ENCODE peak calls at places on chromosomes 6 and 20, in six cellular contexts. S, T, V, F, C and J are unnamed samples.

GRCh38 chr20:37575884-37576283 is 48.2 kb upstream of the BLCAP start:
- DNase-seq in S (peak; percentile 37), T (no peak), V (no peak), F (no peak), C (no peak), J (peak; percentile 63)

GRCh38 chr6:133179483-133179882 is 61.7 kb upstream of the EYA4 start:
- DNase-seq in S (no peak), T (no peak), V (no peak), F (no peak), C (no peak), J (no peak)

GRCh38 chr6:20365456-20365855 is 36.2 kb upstream of the E2F3 start:
- DNase-seq in S (no peak), T (no peak), V (no peak), F (no peak), C (no peak), J (no peak)

GRCh38 chr20:36957875-36958667 is 6.6 kb upstream of the SAMHD1 start:
- DNase-seq in S (no peak), T (no peak), V (no peak), F (no peak), C (no peak), J (no peak)

GRCh38 chr20:34022154-34022842 is 28.6 kb downstream of the RALY start:
- DNase-seq in S (no peak), T (no peak), V (no peak), F (no peak), C (no peak), J (no peak)

GRCh38 chr20:1934162-1934561 is 39.0 kb downstream of the SIRPA start:
- DNase-seq in S (no peak), T (no peak), V (no peak), F (no peak), C (no peak), J (no peak)

GRCh38 chr6:10030942-10031537 is 383.8 kb downstream of the TFAP2A start:
- DNase-seq in S (no peak), T (no peak), V (peak; percentile 20), F (no peak), C (no peak), J (no peak)

GRCh38 chr6:72078096-72078495 is 191.7 kb downstream of the RIMS1 start:
- DNase-seq in S (no peak), T (no peak), V (no peak), F (no peak), C (no peak), J (no peak)

GRCh38 chr6:18488526-18489270 is 101.5 kb downstream of the RNF144B start:
- DNase-seq in S (no peak), T (no peak), V (no peak), F (no peak), C (no peak), J (no peak)

DNA sequence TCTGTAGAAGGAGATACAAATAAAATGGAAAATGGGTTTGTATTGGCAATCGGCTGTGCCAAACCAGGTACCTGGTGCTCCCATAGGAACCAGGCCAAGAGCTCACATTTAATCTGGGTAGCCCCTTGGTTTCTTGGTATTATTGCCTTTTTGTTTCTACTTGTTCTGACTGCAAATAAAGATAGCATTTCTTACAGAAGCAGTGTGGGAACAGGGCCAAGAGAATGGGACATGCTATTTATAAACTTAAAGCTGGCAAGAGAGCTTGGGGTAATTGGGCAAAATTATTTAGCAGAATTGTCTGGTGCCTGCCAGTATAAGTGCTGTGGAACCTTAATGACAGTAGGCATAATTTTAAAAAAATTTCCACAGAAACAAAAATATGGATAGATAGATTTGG is 113.5 kb upstream of the GLP1R start:
- DNase-seq in S (no peak), T (peak; percentile 27), V (no peak), F (no peak), C (no peak), J (no peak)
- H3K4me1 ChIP-seq in S (no peaks in the 10 kb centered on the region), T (no peaks in the 10 kb centered on the region), V (no peaks in the 10 kb centered on the region), F (no peaks in the 10 kb centered on the region), C (no peaks in the 10 kb centered on the region), J (no peaks in the 10 kb centered on the region)

DNA sequence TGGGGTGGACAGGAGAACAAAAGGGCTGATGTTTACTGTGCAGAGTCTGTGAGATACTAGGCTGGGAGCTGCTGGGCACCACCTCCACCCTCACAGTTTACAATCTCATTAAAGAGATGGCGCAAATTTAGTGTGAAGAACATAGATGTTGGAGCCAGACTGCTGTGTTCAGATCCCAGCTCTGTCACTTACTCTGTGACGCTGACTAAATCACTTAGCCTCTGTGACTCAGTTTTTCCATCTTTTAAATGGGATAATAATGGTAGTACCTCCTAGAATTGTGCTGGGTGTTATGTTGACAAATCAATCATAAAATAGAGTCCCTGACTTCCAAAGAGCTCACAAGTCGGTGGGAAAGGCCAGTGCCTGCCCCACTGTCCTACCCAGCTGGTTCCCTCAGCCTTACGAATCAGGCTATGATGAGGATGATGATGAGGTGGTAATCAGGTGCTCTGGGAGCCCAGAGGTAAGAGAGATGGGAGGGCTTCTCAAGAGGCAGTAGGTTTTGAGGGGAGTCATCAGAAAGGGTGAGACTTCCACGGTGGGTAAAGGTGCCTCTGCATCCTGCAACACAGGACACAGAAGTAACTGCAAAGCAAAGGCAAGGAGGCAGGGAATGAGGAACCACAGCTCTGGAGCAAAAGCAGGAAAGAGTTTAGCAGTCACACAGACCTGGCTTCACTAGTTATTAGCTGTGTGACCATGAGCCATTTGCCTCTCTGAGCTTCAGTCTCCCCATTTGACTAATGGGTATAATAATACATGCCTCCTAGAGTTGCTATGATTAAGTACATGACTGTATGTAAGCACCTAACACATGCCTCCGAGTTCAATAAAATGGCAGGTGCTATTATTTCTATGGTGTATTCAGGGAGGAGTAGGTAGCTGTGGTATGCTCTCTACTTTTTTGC is 8.9 kb downstream of the FYN start:
- DNase-seq in S (no peak), T (no peak), V (no peak), F (no peak), C (no peak), J (no peak)
- H3K4me1 ChIP-seq in S (peaks cover 3% of the 10 kb centered on the region), T (peaks cover 5% of the 10 kb centered on the region), V (peaks cover 9% of the 10 kb centered on the region), F (no peaks in the 10 kb centered on the region), C (no peaks in the 10 kb centered on the region), J (peaks cover 15% of the 10 kb centered on the region)

GRCh38 chr6:100488231-100488630 is 23.5 kb upstream of the SIM1 start:
- DNase-seq in S (no peak), T (no peak), V (no peak), F (no peak), C (no peak), J (no peak)
- H3K4me1 ChIP-seq in S (no peaks in the 10 kb centered on the region), T (no peaks in the 10 kb centered on the region), V (no peaks in the 10 kb centered on the region), F (no peaks in the 10 kb centered on the region), C (no peaks in the 10 kb centered on the region), J (no peaks in the 10 kb centered on the region)

GRCh38 chr20:25038591-25039015 is 19.3 kb downstream of the ACSS1 start:
- DNase-seq in S (no peak), T (no peak), V (no peak), F (no peak), C (no peak), J (no peak)

GRCh38 chr20:25041813-25042530 is 16.0 kb downstream of the ACSS1 start:
- DNase-seq in S (no peak), T (no peak), V (no peak), F (peak; percentile 39), C (no peak), J (no peak)

GRCh38 chr20:25038103-25038410 is 19.9 kb downstream of the ACSS1 start:
- DNase-seq in S (no peak), T (no peak), V (no peak), F (no peak), C (no peak), J (no peak)

GRCh38 chr20:25039697-25040437 is 18.1 kb downstream of the ACSS1 start:
- DNase-seq in S (peak; percentile 90), T (peak; percentile 93), V (no peak), F (peak; percentile 85), C (peak; percentile 88), J (no peak)

DNA sequence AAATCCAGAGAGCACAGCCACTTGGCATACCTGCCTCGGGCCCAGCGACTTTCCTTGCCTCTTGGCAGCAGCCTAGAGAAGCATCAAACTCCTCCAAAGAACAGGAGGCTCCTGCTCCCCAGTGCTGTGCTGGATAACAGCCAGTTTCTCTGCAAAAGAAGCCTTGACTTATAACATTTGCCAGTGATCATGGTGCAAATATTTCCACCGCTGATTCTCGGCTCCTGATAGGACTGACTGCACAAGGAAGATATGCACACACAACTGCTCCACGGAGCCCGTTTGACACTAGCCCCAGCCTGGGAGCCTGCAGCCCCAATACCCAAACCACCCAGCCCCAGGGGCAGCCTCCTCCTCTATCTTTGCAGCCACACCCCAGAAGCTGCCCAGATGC is 17.5 kb downstream of the ACSS1 start:
- DNase-seq in S (no peak), T (peak; percentile 86), V (no peak), F (no peak), C (no peak), J (no peak)
- H3K4me1 ChIP-seq in S (peaks cover 29% of the 10 kb centered on the region), T (peaks cover 90% of the 10 kb centered on the region), V (no peaks in the 10 kb centered on the region), F (peaks cover 73% of the 10 kb centered on the region), C (peaks cover 59% of the 10 kb centered on the region), J (peaks cover 2% of the 10 kb centered on the region)

GRCh38 chr6:90146914-90147668 is 149.6 kb downstream of the BACH2 start:
- DNase-seq in S (no peak), T (no peak), V (no peak), F (no peak), C (no peak), J (no peak)
- H3K4me1 ChIP-seq in S (no peaks in the 10 kb centered on the region), T (no peaks in the 10 kb centered on the region), V (no peaks in the 10 kb centered on the region), F (no peaks in the 10 kb centered on the region), C (no peaks in the 10 kb centered on the region), J (no peaks in the 10 kb centered on the region)

DNA sequence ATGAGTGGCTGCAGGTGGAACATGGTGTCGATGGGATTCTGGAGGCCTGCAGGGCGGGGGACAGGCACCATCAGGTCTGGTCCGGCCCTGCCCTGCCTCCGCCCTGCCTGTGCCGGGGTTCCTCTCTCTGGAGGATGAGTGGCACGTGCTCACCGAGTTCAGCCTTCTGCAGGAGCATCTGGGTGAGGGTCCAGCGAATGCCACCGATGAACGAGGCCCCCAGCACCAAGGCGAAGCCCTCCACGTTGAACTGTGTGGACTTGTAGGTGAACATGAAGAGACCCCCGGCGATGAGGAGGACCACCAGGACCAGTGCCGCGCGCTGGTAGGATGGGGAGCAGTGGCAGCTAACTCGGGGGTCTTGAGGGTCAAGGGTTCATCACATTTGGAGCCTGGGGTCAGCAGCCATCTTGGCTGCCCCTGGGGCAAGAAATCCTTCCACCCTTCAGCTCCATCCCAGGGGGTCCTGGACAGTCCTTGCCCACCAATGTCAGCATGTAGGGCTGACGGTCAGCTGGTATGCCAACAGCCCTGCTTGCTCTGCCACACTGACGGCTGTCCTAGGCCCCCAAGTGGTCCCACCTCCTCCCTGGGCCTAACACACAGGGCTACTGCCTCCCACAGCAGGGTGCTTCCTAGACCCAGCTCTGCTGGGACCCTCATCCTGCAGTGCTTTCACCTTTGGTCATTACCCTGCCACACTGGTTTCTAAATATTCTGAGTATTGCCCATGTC is 46.8 kb upstream of the CDH22 start:
- DNase-seq in S (no peak), T (no peak), V (no peak), F (peak; percentile 61), C (no peak), J (no peak)
- H3K4me1 ChIP-seq in S (peaks cover 2% of the 10 kb centered on the region), T (peaks cover 43% of the 10 kb centered on the region), V (peaks cover 8% of the 10 kb centered on the region), F (peaks cover 13% of the 10 kb centered on the region), C (no peaks in the 10 kb centered on the region), J (no peaks in the 10 kb centered on the region)

DNA sequence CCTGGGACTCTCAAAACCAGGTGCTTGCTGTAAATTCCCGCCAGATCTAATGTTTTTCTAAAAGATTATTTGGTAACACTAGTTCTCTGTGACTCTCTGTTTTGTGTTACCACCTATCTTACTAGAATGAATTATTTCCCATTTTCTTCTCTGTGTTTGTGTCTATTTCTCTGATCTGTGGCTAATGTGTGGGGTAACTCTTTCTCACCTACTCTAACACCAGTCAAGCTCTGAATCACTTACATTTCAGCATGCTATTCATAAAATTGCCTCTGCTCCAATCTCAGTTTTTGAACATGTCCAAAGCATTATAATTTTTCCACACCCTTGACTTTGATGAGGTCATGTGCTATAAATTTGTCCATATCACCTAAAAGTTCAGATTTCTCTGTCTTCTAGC is 23.2 kb upstream of the COL19A1 start:
- DNase-seq in S (no peak), T (no peak), V (no peak), F (no peak), C (no peak), J (no peak)
- H3K4me1 ChIP-seq in S (no peaks in the 10 kb centered on the region), T (no peaks in the 10 kb centered on the region), V (no peaks in the 10 kb centered on the region), F (no peaks in the 10 kb centered on the region), C (peaks cover 2% of the 10 kb centered on the region), J (no peaks in the 10 kb centered on the region)

GRCh38 chr6:44076016-44076365 is 51.3 kb downstream of the MRPL14 start:
- DNase-seq in S (no peak), T (no peak), V (no peak), F (no peak), C (no peak), J (no peak)
- H3K4me1 ChIP-seq in S (peaks cover 11% of the 10 kb centered on the region), T (peaks cover 27% of the 10 kb centered on the region), V (peaks cover 10% of the 10 kb centered on the region), F (peaks cover 18% of the 10 kb centered on the region), C (peaks cover 30% of the 10 kb centered on the region), J (peaks cover 5% of the 10 kb centered on the region)